ENCODE peak calls at places on chromosome 22, in ten cellular contexts. Y, S, Q, X, F, H, O, R, A and D are unnamed samples.

GRCh38 chr22:40436460-40437431 is 66.4 kb downstream of the SGSM3 start:
- DNase-seq in Q (peak; percentile 63), X (no peak), H (no peak), R (peak; percentile 86), S (no peak), F (no peak), A (no peak), O (no peak), Y (no peak), D (peak; percentile 81)

GRCh38 chr22:37043828-37044538 is 7.6 kb upstream of the KCTD17 start:
- DNase-seq in X (no peak), R (peak; percentile 31), A (no peak), Q (peak; percentile 25), S (peak; percentile 91), H (no peak), O (peak; percentile 52), Y (peak; percentile 88), F (no peak), D (peak; percentile 61)

GRCh38 chr22:32644252-32645100 is 157.0 kb upstream of the TIMP3 start:
- DNase-seq in X (no peak), S (peak; percentile 85), F (peak; percentile 2), H (no peak), Q (peak; percentile 59), Y (peak; percentile 29), A (no peak), R (peak; percentile 14), O (peak; percentile 57), D (peak; percentile 22)

GRCh38 chr22:49514656-49515055 is 313.0 kb downstream of the BRD1 start:
- DNase-seq in R (no peak), Y (no peak), H (no peak), A (no peak), F (no peak), Q (no peak), O (no peak), X (no peak), S (no peak), D (no peak)

GRCh38 chr22:40258463-40259046 is 80.8 kb downstream of the TNRC6B start:
- DNase-seq in Y (no peak), S (no peak), A (no peak), O (no peak), R (peak; percentile 20), Q (no peak), F (no peak), X (no peak), H (no peak), D (peak; percentile 78)

GRCh38 chr22:44088976-44089570 is 65.0 kb downstream of the PARVB start:
- DNase-seq in A (no peak), X (no peak), S (no peak), Q (peak; percentile 82), H (no peak), O (peak; percentile 57), R (peak; percentile 90), Y (no peak), F (no peak), D (peak; percentile 69)

GRCh38 chr22:20636945-20637344 is 129.5 kb downstream of the MED15 start:
- DNase-seq in Y (no peak), S (no peak), A (no peak), R (no peak), H (no peak), F (no peak), X (no peak), O (no peak), Q (no peak), D (no peak)

GRCh38 chr22:20312396-20313191 is 7.3 kb downstream of the DGCR6L start:
- DNase-seq in X (no peak), Y (peak; percentile 9), F (no peak), H (peak; percentile 35), Q (no peak), O (no peak), A (no peak), R (no peak), S (peak; percentile 53), D (no peak)

GRCh38 chr22:26585104-26585790 is 4.7 kb downstream of the TPST2 start:
- DNase-seq in F (no peak), Q (peak; percentile 86), R (peak; percentile 70), S (peak; percentile 85), X (no peak), Y (peak; percentile 40), O (peak; percentile 69), H (no peak), A (no peak), D (peak; percentile 66)

GRCh38 chr22:35947794-35948425 is 80.7 kb downstream of the RBFOX2 start:
- DNase-seq in S (no peak), F (no peak), Q (no peak), Y (no peak), R (no peak), H (no peak), X (no peak), O (no peak), A (no peak), D (peak; percentile 57)

GRCh38 chr22:20946080-20946986 is 20.7 kb upstream of the AIFM3 start:
- DNase-seq in S (no peak), O (no peak), Q (peak; percentile 24), Y (no peak), H (no peak), F (no peak), R (peak; percentile 11), A (no peak), X (no peak), D (peak; percentile 46)

GRCh38 chr22:48951836-48952235 is 875.8 kb downstream of the BRD1 start:
- DNase-seq in O (no peak), Q (no peak), Y (no peak), A (no peak), H (peak; percentile 20), F (no peak), X (no peak), R (no peak), S (no peak), D (no peak)

GRCh38 chr22:19181786-19182471 is 3.4 kb upstream of the SLC25A1 start:
- DNase-seq in S (no peak), X (no peak), Y (no peak), R (no peak), Q (peak; percentile 32), H (no peak), F (no peak), O (no peak), A (no peak), D (no peak)

GRCh38 chr22:40042312-40042711 is 47.6 kb downstream of the FAM83F start:
- DNase-seq in F (no peak), O (no peak), H (no peak), Q (no peak), S (no peak), A (no peak), X (no peak), R (no peak), Y (no peak), D (no peak)

GRCh38 chr22:32674925-32675825 is 126.3 kb upstream of the TIMP3 start:
- DNase-seq in F (no peak), O (no peak), X (no peak), R (peak; percentile 32), H (no peak), A (no peak), S (no peak), Q (no peak), Y (no peak), D (no peak)

GRCh38 chr22:37095113-37095512 is 14.4 kb downstream of the TMPRSS6 start:
- DNase-seq in Q (no peak), A (no peak), S (no peak), X (peak; percentile 55), Y (no peak), O (no peak), F (no peak), R (no peak), H (no peak), D (no peak)

GRCh38 chr22:24440718-24441405 is 13.5 kb downstream of the ADORA2A start:
- DNase-seq in H (no peak), Q (no peak), Y (no peak), F (no peak), O (no peak), X (no peak), S (no peak), A (no peak), R (no peak), D (no peak)

GRCh38 chr22:50683086-50683993 is 10.7 kb downstream of the SHANK3 start:
- DNase-seq in R (no peak), H (no peak), X (no peak), F (no peak), A (no peak), S (no peak), Q (no peak), Y (no peak), O (no peak), D (no peak)

GRCh38 chr22:37345863-37346514 is 63.7 kb downstream of the CYTH4 start:
- DNase-seq in O (no peak), A (no peak), Q (peak; percentile 96), H (no peak), R (peak; percentile 99), S (no peak), F (no peak), Y (no peak), X (no peak), D (peak; percentile 98)

GRCh38 chr22:33678523-33678922 is 241.8 kb downstream of the LARGE1 start:
- DNase-seq in H (no peak), S (no peak), Y (no peak), X (no peak), F (no peak), R (no peak), O (no peak), A (no peak), Q (no peak), D (no peak)

GRCh38 chr22:22460635-22461034 is 47.9 kb downstream of the ZNF280B start:
- DNase-seq in H (no peak), O (no peak), S (no peak), Q (no peak), Y (no peak), F (no peak), X (no peak), R (peak; percentile 16), A (no peak), D (peak; percentile 8)

GRCh38 chr22:30830907-30831306 is 136.2 kb downstream of the OSBP2 start:
- DNase-seq in F (no peak), X (no peak), O (no peak), Q (peak; percentile 97), R (peak; percentile 99), Y (no peak), H (no peak), S (no peak), A (no peak), D (peak; percentile 98)

GRCh38 chr22:37425800-37426531 is 1.3 kb downstream of the ELFN2 start:
- DNase-seq in X (no peak), O (no peak), A (no peak), Y (no peak), S (no peak), F (no peak), R (peak; percentile 40), H (peak; percentile 70), Q (peak; percentile 32), D (no peak)

GRCh38 chr22:40764743-40765441 is 54.3 kb downstream of the SLC25A17 start:
- DNase-seq in S (no peak), X (no peak), O (no peak), Y (no peak), A (no peak), R (no peak), H (no peak), F (no peak), Q (peak; percentile 6), D (no peak)

GRCh38 chr22:25282671-25283561 is 63.5 kb downstream of the CRYBB2 start:
- DNase-seq in A (no peak), F (no peak), Y (no peak), O (no peak), X (no peak), R (no peak), H (peak; percentile 78), Q (no peak), S (no peak), D (no peak)